ENCODE peak calls at places on chromosomes 16 and 17, in seven cellular contexts. L is T-cell, Z is NCI-H748 treated with DMSO at 0.1 percent for 48 hours, Y is A172, C is HTR-8/SVneo, F is IMR-90, R is NCI-H1930. W is an unnamed sample.

GRCh38 chr17:46738544-46738943 is 79.9 kb downstream of the WNT3 start:
- DNase-seq in L (no peak), Z (no peak), Y (no peak), C (no peak), F (peak; percentile 42), R (no peak), W (no peak)

GRCh38 chr17:8935194-8935593 is 30.3 kb downstream of the PIK3R5 start:
- DNase-seq in L (peak; percentile 58), Z (no peak), Y (peak; percentile 44), C (no peak), F (no peak), R (no peak), W (no peak)

GRCh38 chr16:25135239-25135878 is 23.8 kb downstream of the LCMT1 start:
- DNase-seq in L (no peak), Z (peak; percentile 41), Y (peak; percentile 42), C (no peak), F (peak; percentile 83), R (no peak), W (peak; percentile 95)

GRCh38 chr16:83115491-83116232 is 488.9 kb downstream of the CDH13 start:
- DNase-seq in L (no peak), Z (no peak), Y (no peak), C (no peak), F (no peak), R (no peak), W (no peak)

GRCh38 chr17:73191443-73192218 is 1.2 kb upstream of the COG1 start:
- DNase-seq in L (peak; percentile 36), Z (peak; percentile 35), Y (peak; percentile 71), C (peak; percentile 87), F (peak; percentile 69), R (peak; percentile 60), W (peak; percentile 88)

GRCh38 chr17:43860927-43861622 is 14.1 kb downstream of the CD300LG start:
- DNase-seq in L (no peak), Z (no peak), Y (no peak), C (no peak), F (no peak), R (no peak), W (no peak)

GRCh38 chr16:85027968-85028637 is 508 bp downstream of the KIAA0513 start:
- DNase-seq in L (no peak), Z (no peak), Y (no peak), C (no peak), F (no peak), R (no peak), W (peak; percentile 44)

GRCh38 chr17:68709995-68710780 is 109.0 kb upstream of the FAM20A start:
- DNase-seq in L (no peak), Z (no peak), Y (peak; percentile 8), C (no peak), F (peak; percentile 76), R (no peak), W (no peak)

GRCh38 chr17:65532491-65532890 is 29.0 kb downstream of the AXIN2 start:
- DNase-seq in L (no peak), Z (no peak), Y (no peak), C (no peak), F (no peak), R (no peak), W (no peak)

GRCh38 chr16:51392651-51393187 is 241.6 kb upstream of the SALL1 start:
- DNase-seq in L (no peak), Z (no peak), Y (peak; percentile 19), C (no peak), F (peak; percentile 85), R (no peak), W (no peak)

GRCh38 chr16:70681382-70682238 is 4.2 kb downstream of the MTSS2 start:
- DNase-seq in L (no peak), Z (no peak), Y (no peak), C (no peak), F (no peak), R (no peak), W (no peak)

GRCh38 chr17:34825102-34825501 is 136.2 kb downstream of the CCT6B start:
- DNase-seq in L (no peak), Z (no peak), Y (no peak), C (no peak), F (no peak), R (no peak), W (no peak)

GRCh38 chr16:13779676-13780075 is 140.3 kb upstream of the ERCC4 start:
- DNase-seq in L (no peak), Z (peak; percentile 32), Y (peak; percentile 61), C (no peak), F (no peak), R (peak; percentile 59), W (peak; percentile 84)

GRCh38 chr17:73640691-73641090 is 3.6 kb downstream of the SDK2 start:
- DNase-seq in L (no peak), Z (no peak), Y (no peak), C (no peak), F (no peak), R (no peak), W (peak; percentile 42)